ENCODE peak calls at places on chromosomes 12 and 14, in four cellular contexts. One of them, this sample, is unnamed.
A peak's percentile ranks its signal among the peaks of the same experiment; 100 is the strongest.

GRCh38 chr12:132478845-132479244 is 11.1 kb upstream of the FBRSL1 start:
- DNase-seq in A549: no peak
- DNase-seq in transverse colon: no peak
- DNase-seq in testis: no peak
- DNase-seq in this sample: no peak

GRCh38 chr12:57620936-57621496 is 9.8 kb downstream of the ARHGEF25 start:
- DNase-seq in A549: no peak
- DNase-seq in transverse colon: no peak
- DNase-seq in testis: peak; percentile 34
- DNase-seq in this sample: no peak

GRCh38 chr14:59870277-59871165 is at the start of gene RTN1:
- DNase-seq in A549: no peak
- DNase-seq in transverse colon: peak; percentile 25
- DNase-seq in testis: peak; percentile 72
- DNase-seq in this sample: peak; percentile 56

GRCh38 chr14:47040490-47040889 is 388.9 kb upstream of the RPL10L start:
- DNase-seq in A549: no peak
- DNase-seq in transverse colon: no peak
- DNase-seq in testis: peak; percentile 17
- DNase-seq in this sample: no peak

GRCh38 chr12:46516933-46517578 is 144.5 kb upstream of the SLC38A2 start:
- DNase-seq in A549: no peak
- DNase-seq in transverse colon: no peak
- DNase-seq in testis: no peak
- DNase-seq in this sample: no peak

GRCh38 chr14:60970146-60970545 is 10.7 kb downstream of the TRMT5 start:
- DNase-seq in A549: no peak
- DNase-seq in transverse colon: no peak
- DNase-seq in testis: no peak
- DNase-seq in this sample: no peak

GRCh38 chr14:61188196-61188595 is 92.9 kb downstream of the TMEM30B start:
- DNase-seq in A549: peak; percentile 43
- DNase-seq in transverse colon: no peak
- DNase-seq in testis: peak; percentile 55
- DNase-seq in this sample: peak; percentile 15

GRCh38 chr12:107014050-107014449 is 27.1 kb upstream of the MTERF2 start:
- DNase-seq in A549: peak; percentile 15
- DNase-seq in transverse colon: peak; percentile 34
- DNase-seq in testis: no peak
- DNase-seq in this sample: peak; percentile 73

GRCh38 chr12:27193106-27193505 is 51.0 kb upstream of the STK38L start:
- DNase-seq in A549: no peak
- DNase-seq in transverse colon: no peak
- DNase-seq in testis: no peak
- DNase-seq in this sample: no peak

GRCh38 chr12:16344269-16344668 is 3.2 kb upstream of the MGST1 start:
- DNase-seq in A549: no peak
- DNase-seq in transverse colon: no peak
- DNase-seq in testis: no peak
- DNase-seq in this sample: no peak

GRCh38 chr14:76232782-76233181 is 81.1 kb downstream of the GPATCH2L start:
- DNase-seq in A549: no peak
- DNase-seq in transverse colon: no peak
- DNase-seq in testis: no peak
- DNase-seq in this sample: no peak

GRCh38 chr12:3671330-3672112 is 81.4 kb downstream of the CRACR2A start:
- DNase-seq in A549: no peak
- DNase-seq in transverse colon: no peak
- DNase-seq in testis: no peak
- DNase-seq in this sample: no peak

GRCh38 chr12:64609543-64610091 is 678 bp upstream of the RASSF3 start:
- DNase-seq in A549: no peak
- DNase-seq in transverse colon: no peak
- DNase-seq in testis: no peak
- DNase-seq in this sample: no peak

GRCh38 chr12:110583137-110584059 is at the start of gene PPTC7:
- DNase-seq in A549: peak; percentile 89
- DNase-seq in transverse colon: peak; percentile 98
- DNase-seq in testis: peak; percentile 99
- DNase-seq in this sample: peak; percentile 98

GRCh38 chr12:47276253-47277070 is 196.7 kb upstream of the AMIGO2 start:
- DNase-seq in A549: no peak
- DNase-seq in transverse colon: peak; percentile 67
- DNase-seq in testis: no peak
- DNase-seq in this sample: no peak

GRCh38 chr14:63891148-63891964 is 38.6 kb downstream of the SYNE2 start:
- DNase-seq in A549: no peak
- DNase-seq in transverse colon: no peak
- DNase-seq in testis: peak; percentile 63
- DNase-seq in this sample: peak; percentile 42

GRCh38 chr14:92099802-92100201 is 6.6 kb downstream of the ATXN3 start:
- DNase-seq in A549: no peak
- DNase-seq in transverse colon: no peak
- DNase-seq in testis: no peak
- DNase-seq in this sample: no peak

GRCh38 chr14:104424406-104425072 is 155.0 kb upstream of the C14orf180 start:
- DNase-seq in A549: no peak
- DNase-seq in transverse colon: no peak
- DNase-seq in testis: peak; percentile 61
- DNase-seq in this sample: no peak

GRCh38 chr12:47509398-47509851 is 196.4 kb downstream of the RPAP3 start:
- DNase-seq in A549: no peak
- DNase-seq in transverse colon: no peak
- DNase-seq in testis: no peak
- DNase-seq in this sample: no peak

GRCh38 chr12:95248604-95249355 is 31.2 kb downstream of the VEZT start:
- DNase-seq in A549: no peak
- DNase-seq in transverse colon: no peak
- DNase-seq in testis: no peak
- DNase-seq in this sample: no peak

GRCh38 chr12:22700126-22700525 is 75.2 kb downstream of the ETNK1 start:
- DNase-seq in A549: peak; percentile 9
- DNase-seq in transverse colon: no peak
- DNase-seq in testis: no peak
- DNase-seq in this sample: no peak

GRCh38 chr14:51310453-51311074 is 70.5 kb downstream of the TMX1 start:
- DNase-seq in A549: no peak
- DNase-seq in transverse colon: no peak
- DNase-seq in testis: no peak
- DNase-seq in this sample: no peak

GRCh38 chr12:113552760-113553159 is 81.1 kb upstream of the LHX5 start:
- DNase-seq in A549: no peak
- DNase-seq in transverse colon: no peak
- DNase-seq in testis: no peak
- DNase-seq in this sample: no peak

GRCh38 chr12:34402228-34402898 is 380.1 kb downstream of the ALG10 start:
- DNase-seq in A549: no peak
- DNase-seq in transverse colon: peak; percentile 1
- DNase-seq in testis: peak; percentile 12
- DNase-seq in this sample: no peak

GRCh38 chr12:78793982-78794381 is 70.6 kb upstream of the SYT1 start:
- DNase-seq in A549: no peak
- DNase-seq in transverse colon: no peak
- DNase-seq in testis: peak; percentile 30
- DNase-seq in this sample: no peak

GRCh38 chr12:102406033-102406584 is 74.3 kb downstream of the IGF1 start:
- DNase-seq in A549: no peak
- DNase-seq in transverse colon: peak; percentile 17
- DNase-seq in testis: peak; percentile 63
- DNase-seq in this sample: peak; percentile 72

GRCh38 chr12:45893240-45893639 is 97.1 kb downstream of the SCAF11 start:
- DNase-seq in A549: no peak
- DNase-seq in transverse colon: no peak
- DNase-seq in testis: peak; percentile 35
- DNase-seq in this sample: no peak

GRCh38 chr12:27436029-27436428 is 10.5 kb upstream of the SMCO2 start:
- DNase-seq in A549: no peak
- DNase-seq in transverse colon: no peak
- DNase-seq in testis: no peak
- DNase-seq in this sample: no peak

GRCh38 chr12:26791328-26791791 is 41.6 kb downstream of the ITPR2 start:
- DNase-seq in A549: no peak
- DNase-seq in transverse colon: no peak
- DNase-seq in testis: no peak
- DNase-seq in this sample: no peak

GRCh38 chr12:119412811-119413794 is 78.6 kb downstream of the CCDC60 start:
- DNase-seq in A549: peak; percentile 54
- DNase-seq in transverse colon: peak; percentile 67
- DNase-seq in testis: peak; percentile 87
- DNase-seq in this sample: peak; percentile 62

GRCh38 chr12:23472329-23472971 is 477.0 kb downstream of the SOX5 start:
- DNase-seq in A549: no peak
- DNase-seq in transverse colon: no peak
- DNase-seq in testis: no peak
- DNase-seq in this sample: no peak

GRCh38 chr14:66955159-66955558 is 234.1 kb upstream of the GARIN2 start:
- DNase-seq in A549: no peak
- DNase-seq in transverse colon: no peak
- DNase-seq in testis: no peak
- DNase-seq in this sample: no peak

GRCh38 chr12:98332626-98333025 is 182.8 kb upstream of the TMPO start:
- DNase-seq in A549: no peak
- DNase-seq in transverse colon: no peak
- DNase-seq in testis: no peak
- DNase-seq in this sample: no peak

DNA sequence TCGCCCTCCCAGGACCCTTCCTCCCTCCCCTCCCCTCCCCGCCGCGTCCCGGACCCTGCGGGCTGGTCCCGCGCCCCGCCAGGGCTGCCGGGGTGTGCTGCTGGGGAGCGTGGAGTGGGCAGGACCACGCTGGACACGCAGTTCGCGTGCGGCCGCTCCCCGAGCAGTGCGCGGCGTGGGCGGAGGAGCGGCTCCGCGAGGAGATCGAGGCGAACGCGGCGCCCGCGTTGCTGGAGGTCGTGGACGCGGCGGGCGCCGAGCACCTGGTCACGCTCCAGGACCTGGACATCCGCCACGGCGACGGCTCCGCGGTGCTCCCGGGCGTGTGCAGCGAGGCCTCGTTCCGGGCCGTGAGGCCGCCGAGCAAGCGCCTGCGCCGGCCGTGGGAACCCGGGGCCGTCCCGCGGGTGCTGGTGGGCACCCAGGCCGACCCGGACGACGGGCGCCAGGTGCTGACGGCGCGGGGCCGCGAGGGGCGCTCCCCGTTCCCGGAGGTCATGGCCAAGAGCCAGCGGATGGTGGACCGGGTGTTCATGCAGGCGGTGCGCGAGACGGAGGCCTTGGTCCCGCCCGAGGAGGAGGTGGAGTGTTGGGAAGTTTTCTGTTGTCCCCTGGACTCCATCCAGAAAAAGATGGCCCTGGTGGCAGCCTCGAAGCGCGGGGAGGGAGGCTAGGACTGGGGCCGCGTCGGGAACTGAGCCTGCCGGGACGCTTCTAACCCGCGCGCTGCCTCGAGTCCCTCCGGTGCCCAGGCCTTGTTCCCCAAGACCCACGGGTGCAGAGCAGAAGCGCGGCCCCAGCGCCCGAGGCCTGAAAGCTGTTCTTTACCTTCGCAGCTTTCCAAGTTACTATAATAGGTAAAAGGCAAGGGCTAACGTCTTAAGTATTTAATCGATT is 54.7 kb upstream of the EIF5 start:
- DNase-seq in A549: no peak
- DNase-seq in transverse colon: no peak
- DNase-seq in testis: peak; percentile 46
- DNase-seq in this sample: peak; percentile 36
- H3K4me3 ChIP-seq in A549: no peak overlapping the region
- H3K4me3 ChIP-seq in transverse colon: no peak overlapping the region
- H3K4me3 ChIP-seq in testis: peak overlapping the region; percentile 47
- H3K4me3 ChIP-seq in this sample: no peak overlapping the region

DNA sequence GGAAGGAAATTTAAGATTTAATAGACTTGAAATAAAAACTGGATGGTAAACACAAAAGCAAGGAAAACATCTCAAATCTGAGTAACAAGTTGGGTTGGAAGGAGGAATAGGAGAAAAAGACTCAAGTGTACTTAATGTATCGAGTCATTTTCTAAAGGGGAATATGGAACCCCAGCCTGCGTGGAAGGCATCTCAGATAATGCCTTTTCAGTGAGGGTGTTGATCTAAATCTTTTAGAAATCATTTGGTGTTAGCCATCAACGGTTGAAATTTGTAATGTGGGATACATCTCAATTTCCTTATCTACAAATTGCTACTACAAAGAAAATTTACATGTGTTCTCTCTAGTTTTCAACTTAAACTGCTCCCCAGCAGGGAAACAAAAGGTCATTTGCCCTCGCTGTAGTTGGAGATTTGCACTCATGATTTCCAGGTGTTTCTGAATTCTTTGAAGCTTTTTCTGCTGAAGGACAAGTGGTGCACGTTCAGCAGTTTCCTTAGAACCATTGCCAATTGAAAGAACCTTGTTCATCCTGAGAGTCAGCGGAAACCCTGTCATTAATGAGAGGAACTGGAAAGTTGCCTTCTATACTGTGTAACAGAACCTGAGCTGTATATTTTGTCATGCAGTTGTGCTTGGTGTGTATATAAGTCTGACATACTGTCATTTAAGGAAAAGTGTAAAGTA is 2.2 kb downstream of the PCBP2 start:
- DNase-seq in A549: no peak
- DNase-seq in transverse colon: no peak
- DNase-seq in testis: no peak
- DNase-seq in this sample: no peak
- TF ChIP-seq POLR2A in A549: no peak
- TF ChIP-seq POLR2A in transverse colon: no peak
- TF ChIP-seq POLR2A in testis: no peak
- TF ChIP-seq POLR2A in this sample: no peak

DNA sequence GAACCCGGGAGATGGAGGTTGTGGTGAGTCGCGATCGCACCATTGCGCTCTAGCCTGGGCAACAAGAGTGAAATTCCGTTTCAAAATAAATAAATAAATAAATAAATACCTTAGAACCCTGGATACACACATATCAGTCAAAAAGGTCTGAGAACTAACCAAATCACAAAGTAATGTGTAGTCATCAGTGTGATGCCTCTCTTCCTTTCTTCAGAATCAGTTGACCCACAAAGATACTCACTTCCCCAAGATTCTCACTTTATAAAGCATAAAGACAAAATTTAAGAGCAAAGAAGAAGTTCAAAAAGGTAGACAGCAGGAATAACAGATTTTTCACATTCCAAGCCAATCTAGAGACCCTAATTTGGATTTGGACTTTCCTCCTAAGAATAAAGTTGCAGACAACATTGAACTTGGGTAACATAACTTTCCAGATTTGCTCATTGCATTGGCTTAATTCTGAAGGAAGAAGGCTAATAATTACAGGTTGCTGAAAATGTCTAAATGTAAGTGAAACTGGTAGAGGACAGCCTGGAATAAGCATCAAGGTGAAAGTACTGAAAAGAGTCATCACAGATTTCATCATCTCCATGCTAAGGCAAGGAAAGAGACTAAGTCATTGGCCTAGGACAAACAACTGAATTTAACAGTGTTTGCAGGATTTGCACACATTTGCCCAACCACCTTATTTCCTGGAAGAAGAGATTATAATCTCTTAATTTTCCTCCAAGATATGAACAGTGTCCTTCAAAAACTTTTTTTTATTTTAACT is 17.4 kb downstream of the TMED10 start:
- DNase-seq in A549: no peak
- DNase-seq in transverse colon: no peak
- DNase-seq in testis: no peak
- DNase-seq in this sample: no peak
- H3K27ac ChIP-seq in A549: no peak overlapping the region
- H3K27ac ChIP-seq in transverse colon: no peak overlapping the region
- H3K27ac ChIP-seq in testis: no peak overlapping the region
- H3K27ac ChIP-seq in this sample: no peak overlapping the region

GRCh38 chr12:120674172-120674571 is 12.8 kb upstream of the MLEC start:
- DNase-seq in A549: no peak
- DNase-seq in transverse colon: no peak
- DNase-seq in testis: no peak
- DNase-seq in this sample: no peak
- H3K4me3 ChIP-seq in A549: no peak overlapping the region
- H3K4me3 ChIP-seq in transverse colon: no peak overlapping the region
- H3K4me3 ChIP-seq in testis: no peak overlapping the region
- H3K4me3 ChIP-seq in this sample: no peak overlapping the region